ENCODE peak calls at places on chromosomes 6 and 20, in eight cellular contexts. I is breast epithelium; C is EL; V is CD8-positive, alpha-beta memory T cell; Q is Caco-2; Y is activated gamma-delta T cell treated with anti-CD3 and anti-CD28 coated beads, Interleukin-2, amount 50 U/mL, for 16 hours; K is stimulated activated CD4-positive, alpha-beta T cell treated with anti-CD3 and anti-CD28 coated beads, TNF-alpha, amount 100 ng/mL, for 1 hour; Z is SHP77. P is an unnamed sample.

GRCh38 chr20:44223721-44224120 is 13.2 kb upstream of the OSER1 start:
- DNase-seq in Z (no peak), C (no peak), K (no peak), V (no peak), Y (no peak), Q (no peak), I (no peak), P (no peak)

GRCh38 chr6:12545837-12546658 is 170.5 kb upstream of the PHACTR1 start:
- DNase-seq in Q (no peak), C (peak), I (no peak), Z (no peak), V (no peak), Y (no peak), K (no peak), P (no peak)

GRCh38 chr6:140824595-140824994 is 1308.1 kb upstream of the GJE1 start:
- DNase-seq in I (no peak), Y (no peak), Q (no peak), Z (no peak), K (no peak), C (no peak), V (no peak), P (no peak)

GRCh38 chr6:37188962-37189510 is 19.1 kb downstream of the PIM1 start:
- DNase-seq in Y (no peak), K (no peak), Z (no peak), C (peak), V (no peak), I (no peak), Q (no peak), P (no peak)

GRCh38 chr20:51906694-51907093 is 104.4 kb upstream of the SALL4 start:
- DNase-seq in Q (no peak), V (no peak), Y (no peak), K (no peak), C (no peak), Z (no peak), I (no peak), P (no peak)

GRCh38 chr20:21183722-21184121 is 57.8 kb downstream of the KIZ start:
- DNase-seq in I (no peak), C (peak), Y (no peak), K (no peak), V (no peak), Z (no peak), Q (no peak), P (no peak)

GRCh38 chr20:20051767-20052073 is 546 bp downstream of the CRNKL1 start:
- DNase-seq in C (no peak), I (no peak), K (no peak), V (no peak), Y (no peak), Z (no peak), Q (no peak), P (no peak)

GRCh38 chr6:136784910-136785746 is 7.1 kb downstream of the MAP3K5 start:
- DNase-seq in Z (no peak), V (no peak), C (no peak), K (no peak), Y (no peak), I (no peak), Q (no peak), P (no peak)

GRCh38 chr6:35087361-35088280 is 53.5 kb downstream of the TCP11 start:
- DNase-seq in Y (no peak), V (no peak), C (no peak), I (no peak), K (no peak), Q (no peak), Z (no peak), P (no peak)

GRCh38 chr20:10414982-10415650 is 18.9 kb downstream of the MKKS start:
- DNase-seq in K (no peak), V (no peak), I (no peak), Q (no peak), Z (no peak), C (peak), Y (no peak), P (no peak)

GRCh38 chr20:13029687-13030510 is 21.1 kb downstream of the SPTLC3 start:
- DNase-seq in K (no peak), Y (no peak), I (no peak), Z (no peak), V (no peak), Q (peak), C (peak), P (no peak)

GRCh38 chr20:38748863-38749153 is 548 bp downstream of the ACTR5 start:
- DNase-seq in V (no peak), C (no peak), Z (no peak), K (no peak), Y (peak), I (no peak), Q (no peak), P (no peak)

GRCh38 chr20:43914697-43915208 is at the start of gene TOX2:
- DNase-seq in I (no peak), K (no peak), C (peak), V (peak), Y (peak), Q (peak), Z (no peak), P (no peak)

GRCh38 chr6:71452709-71453108 is 164.1 kb downstream of the OGFRL1 start:
- DNase-seq in Y (no peak), K (no peak), Q (no peak), Z (no peak), I (no peak), C (no peak), V (no peak), P (no peak)

GRCh38 chr6:2876210-2877056 is 26.7 kb downstream of the SERPINB9 start:
- DNase-seq in Y (no peak), I (no peak), K (no peak), Z (no peak), V (peak), C (peak), Q (peak), P (no peak)

GRCh38 chr20:35223941-35224340 is 2.5 kb upstream of the MMP24 start:
- DNase-seq in Q (no peak), Y (no peak), K (no peak), C (no peak), I (no peak), V (no peak), Z (no peak), P (no peak)

GRCh38 chr6:81761197-81761596 is 8.7 kb upstream of the TENT5A start:
- DNase-seq in Y (no peak), I (no peak), V (no peak), Z (no peak), K (no peak), C (peak), Q (no peak), P (no peak)

GRCh38 chr6:157907651-157908050 is 74.0 kb upstream of the SYNJ2 start:
- DNase-seq in C (no peak), Y (no peak), Q (no peak), I (no peak), Z (no peak), K (no peak), V (no peak), P (no peak)

GRCh38 chr20:17992224-17992637 is 23.4 kb downstream of the MGME1 start:
- DNase-seq in V (no peak), Q (no peak), K (no peak), C (no peak), Y (no peak), I (no peak), Z (no peak), P (no peak)